ENCODE peak calls at places on chromosomes 11 and 22, in ten cellular contexts. One of them, this sample, is unnamed.

GRCh38 chr11:71453911-71454304 is 905 bp downstream of the NADSYN1 start:
- DNase-seq in pancreas: no peak
- DNase-seq in lower lobe of right lung: no peak
- DNase-seq in K562: no peak
- DNase-seq in brain microvascular endothelial cell: no peak
- DNase-seq in transverse colon: no peak
- DNase-seq in epithelial cell of esophagus: peak; percentile 70
- DNase-seq in PC-3: peak; percentile 11
- DNase-seq in HAP-1: no peak
- DNase-seq in tibial nerve: no peak
- DNase-seq in this sample: no peak

GRCh38 chr22:30694638-30695350 is at the start of gene OSBP2:
- DNase-seq in epithelial cell of esophagus: peak; percentile 8
- DNase-seq in lower lobe of right lung: peak; percentile 65
- DNase-seq in PC-3: peak; percentile 19
- DNase-seq in tibial nerve: no peak
- DNase-seq in K562: peak; percentile 43
- DNase-seq in HAP-1: peak; percentile 64
- DNase-seq in brain microvascular endothelial cell: no peak
- DNase-seq in transverse colon: peak; percentile 56
- DNase-seq in pancreas: peak; percentile 40
- DNase-seq in this sample: peak; percentile 15

GRCh38 chr11:124951341-124951740 is 2.7 kb upstream of the CCDC15 start:
- DNase-seq in epithelial cell of esophagus: no peak
- DNase-seq in lower lobe of right lung: no peak
- DNase-seq in transverse colon: no peak
- DNase-seq in K562: no peak
- DNase-seq in brain microvascular endothelial cell: no peak
- DNase-seq in pancreas: no peak
- DNase-seq in PC-3: no peak
- DNase-seq in HAP-1: no peak
- DNase-seq in tibial nerve: no peak
- DNase-seq in this sample: no peak

GRCh38 chr11:29162490-29162889 is 854.3 kb downstream of the KCNA4 start:
- DNase-seq in lower lobe of right lung: no peak
- DNase-seq in K562: no peak
- DNase-seq in HAP-1: no peak
- DNase-seq in epithelial cell of esophagus: no peak
- DNase-seq in PC-3: no peak
- DNase-seq in transverse colon: no peak
- DNase-seq in brain microvascular endothelial cell: no peak
- DNase-seq in tibial nerve: no peak
- DNase-seq in pancreas: no peak
- DNase-seq in this sample: no peak

GRCh38 chr11:119750056-119750455 is 21.1 kb upstream of the NECTIN1 start:
- DNase-seq in transverse colon: no peak
- DNase-seq in lower lobe of right lung: no peak
- DNase-seq in K562: no peak
- DNase-seq in tibial nerve: no peak
- DNase-seq in PC-3: no peak
- DNase-seq in pancreas: no peak
- DNase-seq in epithelial cell of esophagus: no peak
- DNase-seq in brain microvascular endothelial cell: no peak
- DNase-seq in HAP-1: no peak
- DNase-seq in this sample: no peak

GRCh38 chr22:30705710-30706651 is 11.3 kb downstream of the OSBP2 start:
- DNase-seq in tibial nerve: no peak
- DNase-seq in epithelial cell of esophagus: no peak
- DNase-seq in transverse colon: peak; percentile 22
- DNase-seq in lower lobe of right lung: no peak
- DNase-seq in K562: no peak
- DNase-seq in brain microvascular endothelial cell: peak; percentile 5
- DNase-seq in pancreas: no peak
- DNase-seq in PC-3: peak; percentile 83
- DNase-seq in HAP-1: no peak
- DNase-seq in this sample: no peak

GRCh38 chr11:116808262-116809175 is 14.6 kb downstream of the APOA4 start:
- DNase-seq in epithelial cell of esophagus: peak; percentile 80
- DNase-seq in pancreas: peak; percentile 76
- DNase-seq in tibial nerve: no peak
- DNase-seq in HAP-1: no peak
- DNase-seq in lower lobe of right lung: peak; percentile 85
- DNase-seq in brain microvascular endothelial cell: peak; percentile 56
- DNase-seq in transverse colon: peak; percentile 48
- DNase-seq in PC-3: peak; percentile 43
- DNase-seq in K562: no peak
- DNase-seq in this sample: no peak

GRCh38 chr22:50722716-50723428 is 15.1 kb upstream of the ACR start:
- DNase-seq in HAP-1: no peak
- DNase-seq in transverse colon: no peak
- DNase-seq in brain microvascular endothelial cell: no peak
- DNase-seq in tibial nerve: no peak
- DNase-seq in lower lobe of right lung: no peak
- DNase-seq in PC-3: no peak
- DNase-seq in K562: no peak
- DNase-seq in epithelial cell of esophagus: no peak
- DNase-seq in pancreas: no peak
- DNase-seq in this sample: no peak

GRCh38 chr11:20397281-20397680 is 9.8 kb downstream of the PRMT3 start:
- DNase-seq in HAP-1: peak; percentile 37
- DNase-seq in pancreas: no peak
- DNase-seq in tibial nerve: no peak
- DNase-seq in epithelial cell of esophagus: peak; percentile 68
- DNase-seq in PC-3: peak; percentile 55
- DNase-seq in brain microvascular endothelial cell: peak; percentile 47
- DNase-seq in transverse colon: no peak
- DNase-seq in lower lobe of right lung: no peak
- DNase-seq in K562: peak; percentile 24
- DNase-seq in this sample: no peak

GRCh38 chr11:126842038-126842437 is 158.5 kb downstream of the KIRREL3 start:
- DNase-seq in K562: no peak
- DNase-seq in lower lobe of right lung: no peak
- DNase-seq in PC-3: no peak
- DNase-seq in HAP-1: no peak
- DNase-seq in brain microvascular endothelial cell: no peak
- DNase-seq in tibial nerve: no peak
- DNase-seq in epithelial cell of esophagus: no peak
- DNase-seq in transverse colon: no peak
- DNase-seq in pancreas: no peak
- DNase-seq in this sample: no peak

GRCh38 chr22:45212306-45212709 is 28.4 kb downstream of the KIAA0930 start:
- DNase-seq in HAP-1: no peak
- DNase-seq in lower lobe of right lung: peak; percentile 65
- DNase-seq in epithelial cell of esophagus: peak; percentile 85
- DNase-seq in pancreas: no peak
- DNase-seq in K562: no peak
- DNase-seq in tibial nerve: peak; percentile 44
- DNase-seq in PC-3: no peak
- DNase-seq in brain microvascular endothelial cell: peak; percentile 91
- DNase-seq in transverse colon: peak; percentile 64
- DNase-seq in this sample: peak; percentile 67

GRCh38 chr22:45210577-45211431 is 29.9 kb downstream of the KIAA0930 start:
- DNase-seq in K562: no peak
- DNase-seq in HAP-1: no peak
- DNase-seq in brain microvascular endothelial cell: no peak
- DNase-seq in tibial nerve: no peak
- DNase-seq in lower lobe of right lung: no peak
- DNase-seq in transverse colon: no peak
- DNase-seq in PC-3: no peak
- DNase-seq in pancreas: no peak
- DNase-seq in epithelial cell of esophagus: no peak
- DNase-seq in this sample: no peak

GRCh38 chr22:45212992-45213751 is 27.5 kb downstream of the KIAA0930 start:
- DNase-seq in pancreas: no peak
- DNase-seq in K562: no peak
- DNase-seq in epithelial cell of esophagus: peak; percentile 20
- DNase-seq in tibial nerve: peak; percentile 55
- DNase-seq in lower lobe of right lung: peak; percentile 59
- DNase-seq in brain microvascular endothelial cell: peak; percentile 70
- DNase-seq in HAP-1: no peak
- DNase-seq in PC-3: no peak
- DNase-seq in transverse colon: peak; percentile 27
- DNase-seq in this sample: no peak

GRCh38 chr22:45211435-45211834 is 29.3 kb downstream of the KIAA0930 start:
- DNase-seq in HAP-1: no peak
- DNase-seq in epithelial cell of esophagus: no peak
- DNase-seq in K562: no peak
- DNase-seq in brain microvascular endothelial cell: no peak
- DNase-seq in tibial nerve: no peak
- DNase-seq in transverse colon: no peak
- DNase-seq in pancreas: no peak
- DNase-seq in lower lobe of right lung: no peak
- DNase-seq in PC-3: no peak
- DNase-seq in this sample: no peak

DNA sequence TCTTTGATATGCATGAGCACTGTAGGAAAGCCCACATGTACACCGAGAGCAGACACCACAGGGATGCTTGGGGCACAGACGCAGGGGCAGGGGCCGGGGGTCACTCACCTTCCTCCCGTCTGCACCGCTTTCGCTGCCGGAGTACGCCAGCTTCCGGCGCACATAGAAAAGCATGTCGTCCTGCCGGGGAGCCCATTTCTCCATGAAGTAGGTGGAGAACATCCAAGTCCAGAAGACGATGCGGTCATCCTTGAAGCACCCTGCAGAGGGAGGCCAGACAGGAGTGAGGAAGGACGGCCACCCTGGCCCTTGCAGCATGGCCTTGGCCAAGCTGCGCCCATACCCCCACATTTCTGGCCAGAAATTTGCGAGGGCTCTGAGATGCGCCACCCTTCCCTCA is 28.8 kb downstream of the KIAA0930 start:
- DNase-seq in lower lobe of right lung: no peak
- DNase-seq in pancreas: no peak
- DNase-seq in K562: no peak
- DNase-seq in PC-3: no peak
- DNase-seq in HAP-1: no peak
- DNase-seq in transverse colon: no peak
- DNase-seq in epithelial cell of esophagus: no peak
- DNase-seq in tibial nerve: no peak
- DNase-seq in brain microvascular endothelial cell: no peak
- DNase-seq in this sample: no peak
- H3K4me3 ChIP-seq in lower lobe of right lung: peak overlapping the region; percentile 39
- H3K4me3 ChIP-seq in pancreas: no peak overlapping the region
- H3K4me3 ChIP-seq in K562: no peak overlapping the region
- H3K4me3 ChIP-seq in PC-3: no peak overlapping the region
- H3K4me3 ChIP-seq in HAP-1: no peak overlapping the region
- H3K4me3 ChIP-seq in transverse colon: no peak overlapping the region
- H3K4me3 ChIP-seq in epithelial cell of esophagus: no peak overlapping the region
- H3K4me3 ChIP-seq in tibial nerve: peak overlapping the region; percentile 41
- H3K4me3 ChIP-seq in brain microvascular endothelial cell: peak overlapping the region; percentile 41
- H3K4me3 ChIP-seq in this sample: no peak overlapping the region

GRCh38 chr11:3835752-3836151 is 5.0 kb downstream of the RHOG start:
- DNase-seq in brain microvascular endothelial cell: no peak
- DNase-seq in epithelial cell of esophagus: no peak
- DNase-seq in lower lobe of right lung: no peak
- DNase-seq in tibial nerve: no peak
- DNase-seq in HAP-1: no peak
- DNase-seq in transverse colon: no peak
- DNase-seq in K562: no peak
- DNase-seq in PC-3: no peak
- DNase-seq in pancreas: no peak
- DNase-seq in this sample: no peak

GRCh38 chr11:3832816-3833215 is 7.9 kb downstream of the RHOG start:
- DNase-seq in pancreas: no peak
- DNase-seq in transverse colon: no peak
- DNase-seq in tibial nerve: no peak
- DNase-seq in lower lobe of right lung: no peak
- DNase-seq in HAP-1: no peak
- DNase-seq in PC-3: no peak
- DNase-seq in K562: no peak
- DNase-seq in brain microvascular endothelial cell: no peak
- DNase-seq in epithelial cell of esophagus: no peak
- DNase-seq in this sample: no peak

GRCh38 chr11:3833461-3833860 is 7.3 kb downstream of the RHOG start:
- DNase-seq in PC-3: no peak
- DNase-seq in HAP-1: no peak
- DNase-seq in tibial nerve: no peak
- DNase-seq in lower lobe of right lung: no peak
- DNase-seq in K562: no peak
- DNase-seq in pancreas: no peak
- DNase-seq in transverse colon: no peak
- DNase-seq in brain microvascular endothelial cell: no peak
- DNase-seq in epithelial cell of esophagus: no peak
- DNase-seq in this sample: no peak

GRCh38 chr11:3835100-3835485 is 5.7 kb downstream of the RHOG start:
- DNase-seq in lower lobe of right lung: no peak
- DNase-seq in pancreas: no peak
- DNase-seq in tibial nerve: no peak
- DNase-seq in K562: peak; percentile 62
- DNase-seq in transverse colon: peak; percentile 27
- DNase-seq in HAP-1: no peak
- DNase-seq in PC-3: no peak
- DNase-seq in brain microvascular endothelial cell: no peak
- DNase-seq in epithelial cell of esophagus: peak; percentile 62
- DNase-seq in this sample: no peak

GRCh38 chr11:3834349-3835099 is 6.2 kb downstream of the RHOG start:
- DNase-seq in lower lobe of right lung: peak; percentile 79
- DNase-seq in brain microvascular endothelial cell: no peak
- DNase-seq in transverse colon: peak; percentile 59
- DNase-seq in pancreas: peak; percentile 56
- DNase-seq in epithelial cell of esophagus: no peak
- DNase-seq in K562: peak; percentile 89
- DNase-seq in HAP-1: no peak
- DNase-seq in tibial nerve: peak; percentile 63
- DNase-seq in PC-3: no peak
- DNase-seq in this sample: no peak
- H3K4me3 ChIP-seq in lower lobe of right lung: no peak overlapping the region
- H3K4me3 ChIP-seq in brain microvascular endothelial cell: no peak overlapping the region
- H3K4me3 ChIP-seq in transverse colon: no peak overlapping the region
- H3K4me3 ChIP-seq in pancreas: no peak overlapping the region
- H3K4me3 ChIP-seq in epithelial cell of esophagus: no peak overlapping the region
- H3K4me3 ChIP-seq in K562: peak overlapping the region; percentile 36
- H3K4me3 ChIP-seq in HAP-1: no peak overlapping the region
- H3K4me3 ChIP-seq in tibial nerve: no peak overlapping the region
- H3K4me3 ChIP-seq in PC-3: no peak overlapping the region
- H3K4me3 ChIP-seq in this sample: no peak overlapping the region

GRCh38 chr11:114262681-114263509 is 33.3 kb upstream of the NNMT start:
- DNase-seq in tibial nerve: no peak
- DNase-seq in lower lobe of right lung: no peak
- DNase-seq in brain microvascular endothelial cell: peak; percentile 52
- DNase-seq in K562: peak; percentile 61
- DNase-seq in PC-3: peak; percentile 74
- DNase-seq in pancreas: no peak
- DNase-seq in transverse colon: no peak
- DNase-seq in epithelial cell of esophagus: peak; percentile 58
- DNase-seq in HAP-1: peak; percentile 49
- DNase-seq in this sample: no peak
- H3K4me3 ChIP-seq in tibial nerve: no peak overlapping the region
- H3K4me3 ChIP-seq in lower lobe of right lung: no peak overlapping the region
- H3K4me3 ChIP-seq in brain microvascular endothelial cell: no peak overlapping the region
- H3K4me3 ChIP-seq in K562: no peak overlapping the region
- H3K4me3 ChIP-seq in PC-3: no peak overlapping the region
- H3K4me3 ChIP-seq in pancreas: no peak overlapping the region
- H3K4me3 ChIP-seq in transverse colon: no peak overlapping the region
- H3K4me3 ChIP-seq in epithelial cell of esophagus: no peak overlapping the region
- H3K4me3 ChIP-seq in HAP-1: no peak overlapping the region
- H3K4me3 ChIP-seq in this sample: no peak overlapping the region

DNA sequence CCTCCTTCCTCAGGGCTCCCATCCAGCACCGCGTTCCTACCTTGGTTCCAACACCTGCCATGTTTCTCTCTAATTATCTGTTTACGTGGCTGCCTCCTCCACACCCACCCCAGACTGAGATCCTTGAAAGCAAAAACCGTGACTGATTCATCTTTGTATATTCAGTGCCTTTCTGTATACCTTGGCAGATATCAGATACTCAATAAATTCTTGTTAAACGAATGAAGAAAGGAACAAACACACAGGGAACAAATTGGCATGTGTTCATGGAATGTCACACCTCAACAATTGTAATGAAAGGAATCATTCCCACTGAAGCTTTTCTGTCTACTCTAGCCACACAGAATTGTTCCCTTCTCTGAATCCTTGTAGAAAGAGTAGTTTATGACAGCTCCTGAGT is 20.4 kb upstream of the LRRC55 start:
- DNase-seq in K562: no peak
- DNase-seq in transverse colon: no peak
- DNase-seq in tibial nerve: no peak
- DNase-seq in pancreas: no peak
- DNase-seq in brain microvascular endothelial cell: no peak
- DNase-seq in lower lobe of right lung: no peak
- DNase-seq in HAP-1: no peak
- DNase-seq in PC-3: no peak
- DNase-seq in epithelial cell of esophagus: no peak
- DNase-seq in this sample: no peak
- H3K4me3 ChIP-seq in K562: no peak overlapping the region
- H3K4me3 ChIP-seq in transverse colon: no peak overlapping the region
- H3K4me3 ChIP-seq in tibial nerve: no peak overlapping the region
- H3K4me3 ChIP-seq in pancreas: no peak overlapping the region
- H3K4me3 ChIP-seq in brain microvascular endothelial cell: no peak overlapping the region
- H3K4me3 ChIP-seq in lower lobe of right lung: no peak overlapping the region
- H3K4me3 ChIP-seq in HAP-1: no peak overlapping the region
- H3K4me3 ChIP-seq in PC-3: no peak overlapping the region
- H3K4me3 ChIP-seq in epithelial cell of esophagus: no peak overlapping the region
- H3K4me3 ChIP-seq in this sample: no peak overlapping the region